ENCODE peak calls at places on chromosomes 5 and 9, in five cellular contexts. One of them, this sample, is unnamed. For H3K4me1, the result is how much of the 10 kb centered on the place peaks cover.

GRCh38 chr5:34494111-34494755 is 161.9 kb upstream of the RAI14 start:
- DNase-seq in naive thymus-derived CD4-positive, alpha-beta T cell: no peak
- DNase-seq in K562: no peak
- DNase-seq in GM23338: no peak
- DNase-seq in cardiac muscle cell: peak
- DNase-seq in this sample: no peak

GRCh38 chr5:107485184-107485583 is 185.6 kb downstream of the EFNA5 start:
- DNase-seq in GM23338: no peak
- DNase-seq in cardiac muscle cell: no peak
- DNase-seq in K562: no peak
- DNase-seq in naive thymus-derived CD4-positive, alpha-beta T cell: no peak
- DNase-seq in this sample: no peak

GRCh38 chr5:138243794-138244193 is 30.6 kb downstream of the GFRA3 start:
- DNase-seq in K562: no peak
- DNase-seq in GM23338: no peak
- DNase-seq in naive thymus-derived CD4-positive, alpha-beta T cell: no peak
- DNase-seq in cardiac muscle cell: peak
- DNase-seq in this sample: no peak

GRCh38 chr5:60333103-60333502 is 366.9 kb downstream of the DEPDC1B start:
- DNase-seq in naive thymus-derived CD4-positive, alpha-beta T cell: no peak
- DNase-seq in K562: no peak
- DNase-seq in GM23338: no peak
- DNase-seq in cardiac muscle cell: no peak
- DNase-seq in this sample: no peak

GRCh38 chr9:129111762-129112151 is 542 bp downstream of the PTPA start:
- DNase-seq in naive thymus-derived CD4-positive, alpha-beta T cell: no peak
- DNase-seq in K562: peak
- DNase-seq in cardiac muscle cell: peak
- DNase-seq in GM23338: peak
- DNase-seq in this sample: peak

GRCh38 chr9:83472221-83472665 is 66.0 kb downstream of the FRMD3 start:
- DNase-seq in cardiac muscle cell: peak
- DNase-seq in GM23338: no peak
- DNase-seq in K562: no peak
- DNase-seq in naive thymus-derived CD4-positive, alpha-beta T cell: no peak
- DNase-seq in this sample: peak

GRCh38 chr5:42811591-42812392 is at the start of gene SELENOP:
- DNase-seq in naive thymus-derived CD4-positive, alpha-beta T cell: no peak
- DNase-seq in K562: peak
- DNase-seq in cardiac muscle cell: peak
- DNase-seq in GM23338: peak
- DNase-seq in this sample: peak

GRCh38 chr5:143554194-143554717 is 150.8 kb upstream of the NR3C1 start:
- DNase-seq in GM23338: no peak
- DNase-seq in naive thymus-derived CD4-positive, alpha-beta T cell: no peak
- DNase-seq in K562: no peak
- DNase-seq in cardiac muscle cell: peak
- DNase-seq in this sample: no peak

GRCh38 chr5:1755321-1755949 is 44.2 kb downstream of the MRPL36 start:
- DNase-seq in cardiac muscle cell: no peak
- DNase-seq in GM23338: no peak
- DNase-seq in K562: no peak
- DNase-seq in naive thymus-derived CD4-positive, alpha-beta T cell: no peak
- DNase-seq in this sample: peak

GRCh38 chr9:127793093-127793708 is 7.4 kb downstream of the CDK9 start:
- DNase-seq in K562: peak
- DNase-seq in naive thymus-derived CD4-positive, alpha-beta T cell: no peak
- DNase-seq in GM23338: no peak
- DNase-seq in cardiac muscle cell: no peak
- DNase-seq in this sample: no peak

GRCh38 chr9:77132991-77133390 is 44.3 kb upstream of the VPS13A start:
- DNase-seq in naive thymus-derived CD4-positive, alpha-beta T cell: no peak
- DNase-seq in GM23338: no peak
- DNase-seq in K562: no peak
- DNase-seq in cardiac muscle cell: no peak
- DNase-seq in this sample: no peak

GRCh38 chr9:93582115-93582514 is 5.7 kb downstream of the PHF2 start:
- DNase-seq in GM23338: no peak
- DNase-seq in K562: no peak
- DNase-seq in cardiac muscle cell: no peak
- DNase-seq in naive thymus-derived CD4-positive, alpha-beta T cell: no peak
- DNase-seq in this sample: no peak

GRCh38 chr5:88729476-88730182 is 153.4 kb downstream of the MEF2C start:
- DNase-seq in GM23338: peak
- DNase-seq in cardiac muscle cell: peak
- DNase-seq in K562: peak
- DNase-seq in naive thymus-derived CD4-positive, alpha-beta T cell: peak
- DNase-seq in this sample: peak

GRCh38 chr9:5112109-5112592 is 73.3 kb downstream of the INSL6 start:
- DNase-seq in GM23338: no peak
- DNase-seq in K562: no peak
- DNase-seq in cardiac muscle cell: no peak
- DNase-seq in naive thymus-derived CD4-positive, alpha-beta T cell: no peak
- DNase-seq in this sample: no peak

GRCh38 chr9:70406446-70406862 is 8.0 kb downstream of the KLF9 start:
- DNase-seq in K562: peak
- DNase-seq in cardiac muscle cell: peak
- DNase-seq in GM23338: peak
- DNase-seq in naive thymus-derived CD4-positive, alpha-beta T cell: peak
- DNase-seq in this sample: peak

GRCh38 chr9:92669527-92669889 is 423 bp downstream of the IPPK start:
- DNase-seq in GM23338: peak
- DNase-seq in cardiac muscle cell: no peak
- DNase-seq in naive thymus-derived CD4-positive, alpha-beta T cell: no peak
- DNase-seq in K562: peak
- DNase-seq in this sample: no peak

GRCh38 chr5:139383275-139383992 is at the start of gene SLC23A1:
- DNase-seq in naive thymus-derived CD4-positive, alpha-beta T cell: no peak
- DNase-seq in K562: no peak
- DNase-seq in GM23338: no peak
- DNase-seq in cardiac muscle cell: no peak
- DNase-seq in this sample: no peak

GRCh38 chr5:164353155-164353554 is 847.7 kb downstream of the MAT2B start:
- DNase-seq in GM23338: no peak
- DNase-seq in K562: no peak
- DNase-seq in naive thymus-derived CD4-positive, alpha-beta T cell: no peak
- DNase-seq in cardiac muscle cell: peak
- DNase-seq in this sample: no peak

GRCh38 chr9:127954831-127955293 is 17.2 kb upstream of the DPM2 start:
- DNase-seq in GM23338: no peak
- DNase-seq in naive thymus-derived CD4-positive, alpha-beta T cell: no peak
- DNase-seq in cardiac muscle cell: no peak
- DNase-seq in K562: no peak
- DNase-seq in this sample: no peak

GRCh38 chr5:106269252-106269843 is 1401.4 kb downstream of the EFNA5 start:
- DNase-seq in cardiac muscle cell: peak
- DNase-seq in GM23338: peak
- DNase-seq in naive thymus-derived CD4-positive, alpha-beta T cell: no peak
- DNase-seq in K562: no peak
- DNase-seq in this sample: no peak

GRCh38 chr9:133969681-133970580 is 22.2 kb downstream of the VAV2 start:
- DNase-seq in cardiac muscle cell: no peak
- DNase-seq in GM23338: no peak
- DNase-seq in K562: no peak
- DNase-seq in naive thymus-derived CD4-positive, alpha-beta T cell: no peak
- DNase-seq in this sample: no peak
- H3K4me1 ChIP-seq in cardiac muscle cell: under half
- H3K4me1 ChIP-seq in GM23338: under half
- H3K4me1 ChIP-seq in K562: under half
- H3K4me1 ChIP-seq in naive thymus-derived CD4-positive, alpha-beta T cell: under half
- H3K4me1 ChIP-seq in this sample: under half

GRCh38 chr9:135134253-135135028 is 47.0 kb downstream of the OLFM1 start:
- DNase-seq in K562: no peak
- DNase-seq in naive thymus-derived CD4-positive, alpha-beta T cell: no peak
- DNase-seq in GM23338: no peak
- DNase-seq in cardiac muscle cell: no peak
- DNase-seq in this sample: no peak

GRCh38 chr9:135129137-135129695 is 41.7 kb downstream of the OLFM1 start:
- DNase-seq in GM23338: no peak
- DNase-seq in cardiac muscle cell: no peak
- DNase-seq in naive thymus-derived CD4-positive, alpha-beta T cell: no peak
- DNase-seq in K562: no peak
- DNase-seq in this sample: no peak

GRCh38 chr9:135130266-135130976 is 43.0 kb downstream of the OLFM1 start:
- DNase-seq in GM23338: no peak
- DNase-seq in naive thymus-derived CD4-positive, alpha-beta T cell: no peak
- DNase-seq in K562: peak
- DNase-seq in cardiac muscle cell: no peak
- DNase-seq in this sample: no peak

GRCh38 chr9:135132008-135132407 is 44.5 kb downstream of the OLFM1 start:
- DNase-seq in cardiac muscle cell: no peak
- DNase-seq in GM23338: no peak
- DNase-seq in K562: no peak
- DNase-seq in naive thymus-derived CD4-positive, alpha-beta T cell: no peak
- DNase-seq in this sample: no peak

DNA sequence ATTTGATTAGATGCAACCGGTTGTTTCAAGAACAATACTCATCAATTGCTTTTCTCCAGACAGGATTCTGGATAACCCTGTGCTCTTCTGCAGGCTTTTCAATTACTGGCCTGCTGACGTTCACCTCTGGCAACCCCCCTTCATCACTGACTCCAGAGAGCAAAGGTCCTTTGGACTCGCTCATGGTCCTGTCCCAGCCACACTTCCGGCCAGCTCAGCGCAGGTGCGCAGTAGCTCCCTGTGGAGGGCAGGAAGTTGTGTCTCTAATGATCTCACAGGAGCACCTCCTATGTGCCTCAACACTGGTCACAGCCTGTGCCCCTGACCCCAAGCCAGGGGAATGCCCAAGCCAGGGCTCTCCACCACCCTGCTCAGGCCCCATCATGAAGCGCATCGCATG is 44.0 kb downstream of the OLFM1 start:
- DNase-seq in K562: no peak
- DNase-seq in GM23338: no peak
- DNase-seq in naive thymus-derived CD4-positive, alpha-beta T cell: no peak
- DNase-seq in cardiac muscle cell: no peak
- DNase-seq in this sample: no peak
- H3K4me3 ChIP-seq in K562: no peak
- H3K4me3 ChIP-seq in GM23338: no peak
- H3K4me3 ChIP-seq in naive thymus-derived CD4-positive, alpha-beta T cell: no peak
- H3K4me3 ChIP-seq in cardiac muscle cell: no peak
- H3K4me3 ChIP-seq in this sample: no peak

GRCh38 chr5:135133698-135134515 is 99.9 kb upstream of the PITX1 start:
- DNase-seq in naive thymus-derived CD4-positive, alpha-beta T cell: no peak
- DNase-seq in GM23338: no peak
- DNase-seq in cardiac muscle cell: no peak
- DNase-seq in K562: peak
- DNase-seq in this sample: no peak
- H3K27ac ChIP-seq in naive thymus-derived CD4-positive, alpha-beta T cell: no peak
- H3K27ac ChIP-seq in GM23338: no peak
- H3K27ac ChIP-seq in cardiac muscle cell: no peak
- H3K27ac ChIP-seq in K562: peak
- H3K27ac ChIP-seq in this sample: no peak

DNA sequence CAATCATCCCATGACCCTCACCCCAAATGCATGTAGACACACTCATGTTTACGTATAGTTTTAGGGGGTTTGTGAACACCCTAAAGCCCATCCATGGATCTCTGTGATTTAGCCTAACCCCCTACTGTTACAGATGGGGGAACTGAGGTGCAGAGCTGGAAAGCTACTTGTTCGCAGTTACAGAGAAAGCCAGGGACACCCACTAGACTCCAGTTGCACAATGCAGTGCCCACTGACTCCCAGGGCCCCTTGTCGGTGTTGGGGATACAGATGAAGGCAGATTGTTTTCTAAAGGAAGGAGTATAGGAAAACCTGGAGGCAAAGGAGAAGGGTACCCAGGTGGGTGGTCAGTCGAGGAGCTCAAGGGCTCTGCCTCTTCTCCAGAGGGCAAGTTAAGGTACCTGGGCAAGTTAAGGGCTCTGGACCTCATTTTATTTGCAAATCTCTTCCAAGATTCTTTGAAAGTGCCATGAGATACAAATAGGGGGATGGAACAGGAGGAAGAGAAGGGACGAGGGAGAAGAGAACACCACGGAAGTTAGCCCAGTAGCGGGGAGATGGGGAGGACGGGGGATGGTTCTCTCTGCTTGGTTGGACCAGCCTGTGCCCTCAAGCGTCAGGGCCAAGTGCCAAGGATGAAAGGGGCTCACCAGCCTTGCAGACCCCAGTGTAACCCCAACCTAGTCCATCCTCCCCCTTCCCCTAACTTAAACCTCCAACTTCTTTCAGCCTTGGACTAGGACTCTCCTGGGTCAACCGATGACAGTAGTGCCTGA is 958 bp downstream of the MYOZ3 start:
- DNase-seq in K562: no peak
- DNase-seq in naive thymus-derived CD4-positive, alpha-beta T cell: no peak
- DNase-seq in cardiac muscle cell: no peak
- DNase-seq in GM23338: no peak
- DNase-seq in this sample: peak
- H3K4me1 ChIP-seq in K562: under half
- H3K4me1 ChIP-seq in naive thymus-derived CD4-positive, alpha-beta T cell: under half
- H3K4me1 ChIP-seq in cardiac muscle cell: under half
- H3K4me1 ChIP-seq in GM23338: under half
- H3K4me1 ChIP-seq in this sample: under half

DNA sequence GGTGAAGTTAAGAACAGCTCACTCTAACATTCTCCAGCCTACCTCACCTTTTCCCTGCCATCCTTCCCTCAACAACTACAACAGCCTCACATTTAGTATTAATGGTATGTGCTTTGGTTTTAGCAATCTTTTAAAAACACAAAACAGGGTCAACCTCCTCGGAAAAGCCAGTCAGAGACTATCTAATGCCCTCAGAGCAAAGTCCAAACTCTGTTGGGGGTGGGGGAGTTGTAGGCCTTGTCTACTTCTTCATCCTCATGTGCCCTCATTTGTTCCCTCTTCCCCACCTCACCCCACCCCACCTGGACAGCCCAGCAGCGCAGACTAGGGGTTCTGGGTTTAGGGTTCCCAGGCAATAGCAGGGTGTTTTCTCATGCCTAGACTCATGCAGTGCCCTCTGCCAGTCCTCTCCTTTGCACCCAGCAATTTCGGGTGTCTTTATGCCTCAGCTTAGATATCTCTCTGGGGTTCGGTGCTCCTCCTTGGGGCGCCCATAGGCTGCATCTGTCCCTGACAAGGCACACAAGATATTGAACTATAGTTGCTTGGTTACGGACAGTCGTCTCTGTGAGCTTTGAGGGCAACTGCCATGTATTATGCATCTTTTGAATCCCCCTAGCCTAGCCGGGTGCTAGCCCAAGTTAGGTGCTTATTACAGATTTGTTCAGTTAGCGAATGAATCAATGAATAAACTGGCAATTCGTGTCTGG is 767 bp upstream of the TCOF1 start:
- DNase-seq in K562: no peak
- DNase-seq in cardiac muscle cell: no peak
- DNase-seq in naive thymus-derived CD4-positive, alpha-beta T cell: no peak
- DNase-seq in GM23338: no peak
- DNase-seq in this sample: no peak
- H3K4me3 ChIP-seq in K562: peak
- H3K4me3 ChIP-seq in cardiac muscle cell: peak
- H3K4me3 ChIP-seq in naive thymus-derived CD4-positive, alpha-beta T cell: peak
- H3K4me3 ChIP-seq in GM23338: peak
- H3K4me3 ChIP-seq in this sample: peak

This sample was measured in uterus.